ENCODE peak calls at places on chromosomes 5 and 9, in eight cellular contexts. T, H, Q, R, B, S, D and N are unnamed samples. For H3K4me1, the result is how much of the 10 kb centered on the place peaks cover.

GRCh38 chr9:127537792-127538191 is 74.3 kb upstream of the STXBP1 start:
- DNase-seq in T (peak), H (no peak), Q (no peak), R (no peak), B (no peak), S (no peak), D (no peak), N (no peak)

GRCh38 chr9:110753734-110754231 is 85.2 kb downstream of the MUSK start:
- DNase-seq in T (no peak), H (peak), Q (no peak), R (no peak), B (no peak), S (no peak), D (no peak), N (no peak)

GRCh38 chr9:132161743-132162187 is at the start of gene NTNG2:
- DNase-seq in T (no peak), H (no peak), Q (no peak), R (no peak), B (no peak), S (no peak), D (no peak), N (no peak)

GRCh38 chr9:121690766-121691165 is 39.3 kb downstream of the DAB2IP start:
- DNase-seq in T (no peak), H (no peak), Q (no peak), R (no peak), B (no peak), S (no peak), D (no peak), N (no peak)

GRCh38 chr5:42872865-42873264 is 61.2 kb upstream of the SELENOP start:
- DNase-seq in T (peak), H (no peak), Q (no peak), R (no peak), B (no peak), S (no peak), D (no peak), N (no peak)

GRCh38 chr9:103714992-103715391 is 379.1 kb upstream of the SMC2 start:
- DNase-seq in T (no peak), H (no peak), Q (no peak), R (no peak), B (no peak), S (no peak), D (no peak), N (no peak)

GRCh38 chr5:56070795-56071539 is 76.2 kb upstream of the IL6ST start:
- DNase-seq in T (no peak), H (no peak), Q (no peak), R (no peak), B (no peak), S (no peak), D (no peak), N (no peak)

GRCh38 chr5:127650022-127650421 is 1.1 kb downstream of the CTXN3 start:
- DNase-seq in T (no peak), H (no peak), Q (no peak), R (no peak), B (no peak), S (no peak), D (no peak), N (peak)

GRCh38 chr9:3909966-3910650 is 384.3 kb upstream of the RFX3 start:
- DNase-seq in T (no peak), H (no peak), Q (no peak), R (no peak), B (no peak), S (no peak), D (no peak), N (no peak)

GRCh38 chr5:148949871-148950863 is 112.7 kb downstream of the SH3TC2 start:
- DNase-seq in T (no peak), H (no peak), Q (peak), R (no peak), B (no peak), S (no peak), D (peak), N (peak)

GRCh38 chr9:4738866-4739586 is 2.0 kb downstream of the AK3 start:
- DNase-seq in T (no peak), H (peak), Q (no peak), R (no peak), B (no peak), S (no peak), D (no peak), N (no peak)

GRCh38 chr9:109411069-109411761 is 86.9 kb downstream of the PTPN3 start:
- DNase-seq in T (no peak), H (no peak), Q (no peak), R (no peak), B (no peak), S (no peak), D (no peak), N (no peak)

GRCh38 chr9:33463151-33463550 is 10.6 kb downstream of the NOL6 start:
- DNase-seq in T (no peak), H (no peak), Q (no peak), R (no peak), B (no peak), S (no peak), D (no peak), N (no peak)

GRCh38 chr5:159286420-159287035 is 23.4 kb downstream of the UBLCP1 start:
- DNase-seq in T (no peak), H (peak), Q (no peak), R (no peak), B (no peak), S (no peak), D (no peak), N (no peak)

GRCh38 chr5:142065273-142065672 is 43.3 kb upstream of the NDFIP1 start:
- DNase-seq in T (no peak), H (peak), Q (no peak), R (no peak), B (no peak), S (no peak), D (no peak), N (no peak)

GRCh38 chr5:14920121-14920520 is 48.5 kb upstream of the ANKH start:
- DNase-seq in T (no peak), H (peak), Q (no peak), R (no peak), B (no peak), S (no peak), D (no peak), N (no peak)

GRCh38 chr9:117073539-117074336 is 341.1 kb downstream of the ASTN2 start:
- DNase-seq in T (peak), H (no peak), Q (no peak), R (peak), B (no peak), S (no peak), D (peak), N (no peak)

GRCh38 chr9:70421020-70421271 is 6.5 kb upstream of the KLF9 start:
- DNase-seq in T (no peak), H (no peak), Q (no peak), R (no peak), B (no peak), S (no peak), D (no peak), N (no peak)

GRCh38 chr9:33934188-33934878 is 114.4 kb downstream of the UBAP2 start:
- DNase-seq in T (no peak), H (no peak), Q (no peak), R (no peak), B (no peak), S (no peak), D (no peak), N (no peak)

GRCh38 chr5:136011427-136012001 is 17.3 kb upstream of the TGFBI start:
- DNase-seq in T (no peak), H (peak), Q (no peak), R (no peak), B (no peak), S (peak), D (no peak), N (no peak)

GRCh38 chr9:99964336-99964735 is 57.9 kb downstream of the STX17 start:
- DNase-seq in T (no peak), H (peak), Q (no peak), R (no peak), B (no peak), S (no peak), D (no peak), N (no peak)

GRCh38 chr5:6545770-6546690 is 86.8 kb downstream of the NSUN2 start:
- DNase-seq in T (no peak), H (no peak), Q (no peak), R (no peak), B (no peak), S (no peak), D (no peak), N (no peak)

GRCh38 chr5:121432-121831 is 29.5 kb downstream of the PLEKHG4B start:
- DNase-seq in T (no peak), H (no peak), Q (no peak), R (no peak), B (no peak), S (no peak), D (no peak), N (no peak)

GRCh38 chr5:138502121-138502520 is 36.8 kb downstream of the EGR1 start:
- DNase-seq in T (no peak), H (no peak), Q (no peak), R (no peak), B (no peak), S (no peak), D (peak), N (no peak)

GRCh38 chr5:147949711-147950573 is 43.6 kb upstream of the C5orf46 start:
- DNase-seq in T (peak), H (peak), Q (no peak), R (no peak), B (no peak), S (peak), D (no peak), N (no peak)

GRCh38 chr5:149002761-149003689 is 59.8 kb downstream of the SH3TC2 start:
- DNase-seq in T (no peak), H (peak), Q (no peak), R (no peak), B (no peak), S (no peak), D (no peak), N (no peak)

GRCh38 chr5:31197183-31197582 is 3.7 kb downstream of the CDH6 start:
- DNase-seq in T (no peak), H (peak), Q (no peak), R (no peak), B (no peak), S (no peak), D (no peak), N (no peak)

GRCh38 chr5:6652025-6652424 is 18.8 kb downstream of the SRD5A1 start:
- DNase-seq in T (no peak), H (no peak), Q (no peak), R (no peak), B (no peak), S (no peak), D (no peak), N (no peak)

DNA sequence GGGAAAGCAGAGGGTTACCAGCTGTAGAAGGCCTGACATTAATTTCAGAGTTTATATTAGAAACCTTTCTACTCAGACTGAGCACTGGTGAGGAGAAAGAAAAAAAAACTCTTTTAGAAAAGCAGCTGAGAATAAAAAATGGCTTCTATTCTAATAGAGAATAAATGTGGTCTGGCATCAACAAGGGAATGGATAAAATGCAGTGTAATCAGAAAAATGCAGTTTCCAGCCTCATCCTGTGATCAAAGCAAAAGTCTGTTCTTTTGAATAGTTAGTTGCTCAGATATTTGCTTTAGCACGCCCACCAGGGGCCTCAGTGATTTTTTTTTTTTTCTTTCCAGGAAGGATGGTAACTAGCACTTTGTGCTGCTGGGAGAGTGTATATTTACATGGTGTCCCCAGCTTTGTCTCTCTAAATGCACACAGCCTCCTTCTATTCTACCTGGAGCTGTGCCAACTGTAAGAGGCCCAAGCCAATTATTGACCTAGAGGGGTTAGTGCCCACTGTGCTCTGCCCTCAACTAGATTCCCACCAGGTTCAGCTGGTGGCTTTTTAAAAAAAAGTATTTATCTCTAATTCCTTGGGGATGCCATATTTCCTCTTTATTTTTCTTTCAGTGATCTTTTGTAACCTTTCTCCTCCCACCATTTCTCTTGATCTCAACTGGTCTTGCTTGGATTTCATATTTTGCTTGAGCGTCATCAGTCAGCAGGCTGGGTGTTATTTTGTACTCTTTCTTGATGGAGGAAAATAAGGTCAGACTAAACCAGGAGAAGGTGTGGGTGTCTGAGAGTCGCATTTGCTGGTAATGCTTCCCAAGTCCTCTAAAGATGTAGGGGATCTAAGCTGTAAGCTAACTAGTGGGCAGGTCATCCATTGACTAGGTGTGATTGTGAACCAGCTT is 192.9 kb upstream of the C9orf72 start:
- DNase-seq in T (no peak), H (no peak), Q (no peak), R (no peak), B (no peak), S (no peak), D (no peak), N (no peak)
- TF ChIP-seq POLR2A in T (no peak), H (no peak), Q (no peak), R (no peak), B (no peak), S (no peak), D (no peak), N (no peak)

GRCh38 chr5:150762216-150762615 is 3.4 kb upstream of the DCTN4 start:
- DNase-seq in T (no peak), H (no peak), Q (no peak), R (no peak), B (no peak), S (no peak), D (no peak), N (no peak)

GRCh38 chr5:150757087-150757649 is 1.6 kb downstream of the DCTN4 start:
- DNase-seq in T (no peak), H (no peak), Q (no peak), R (no peak), B (no peak), S (no peak), D (no peak), N (no peak)

GRCh38 chr5:150758534-150759333 is at the start of gene DCTN4:
- DNase-seq in T (peak), H (peak), Q (peak), R (peak), B (peak), S (peak), D (peak), N (peak)

GRCh38 chr5:150759334-150759583 is 442 bp upstream of the DCTN4 start:
- DNase-seq in T (no peak), H (no peak), Q (no peak), R (no peak), B (no peak), S (no peak), D (no peak), N (no peak)

DNA sequence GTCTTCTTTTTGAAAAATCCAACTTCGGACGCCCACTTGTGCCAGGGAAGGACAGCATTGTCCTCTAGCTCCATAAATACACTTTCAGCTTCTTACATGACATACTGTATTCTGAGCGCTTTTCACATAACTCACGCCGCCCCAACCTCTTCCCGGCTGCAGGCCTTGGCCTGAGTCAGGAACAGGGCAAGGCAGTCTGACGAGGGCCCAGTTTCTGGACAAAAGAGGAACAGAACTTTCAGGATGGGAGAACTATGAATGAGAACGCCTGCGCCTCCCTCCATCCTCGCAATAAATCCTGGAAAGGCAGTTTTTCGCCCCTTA is 645 bp downstream of the DCTN4 start:
- DNase-seq in T (no peak), H (peak), Q (no peak), R (no peak), B (no peak), S (no peak), D (no peak), N (no peak)
- H3K4me1 ChIP-seq in T (under half), H (under half), Q (under half), R (under half), B (under half), S (under half), D (under half), N (under half)

GRCh38 chr5:172088801-172089200 is 82.4 kb upstream of the FBXW11 start:
- DNase-seq in T (no peak), H (no peak), Q (peak), R (no peak), B (no peak), S (no peak), D (no peak), N (no peak)
- TF ChIP-seq POLR2A in T (no peak), H (no peak), Q (no peak), R (no peak), B (no peak), S (no peak), D (no peak), N (no peak)

GRCh38 chr5:58239731-58240130 is 220.2 kb downstream of the PLK2 start:
- DNase-seq in T (no peak), H (no peak), Q (no peak), R (no peak), B (no peak), S (no peak), D (no peak), N (no peak)

GRCh38 chr5:58239075-58239474 is 220.8 kb downstream of the PLK2 start:
- DNase-seq in T (no peak), H (no peak), Q (no peak), R (no peak), B (no peak), S (no peak), D (no peak), N (no peak)

GRCh38 chr5:58231041-58231440 is 228.8 kb downstream of the PLK2 start:
- DNase-seq in T (no peak), H (peak), Q (no peak), R (no peak), B (no peak), S (no peak), D (no peak), N (no peak)

GRCh38 chr5:58236498-58236897 is 223.4 kb downstream of the PLK2 start:
- DNase-seq in T (no peak), H (no peak), Q (no peak), R (no peak), B (no peak), S (no peak), D (no peak), N (no peak)

GRCh38 chr5:58235279-58235678 is 224.6 kb downstream of the PLK2 start:
- DNase-seq in T (no peak), H (peak), Q (peak), R (no peak), B (no peak), S (no peak), D (no peak), N (no peak)
- H3K4me1 ChIP-seq in T (under half), H (under half), Q (under half), R (under half), B (under half), S (under half), D (under half), N (under half)